ENCODE peak calls at places on chromosomes 12 and 14, in four cellular contexts. C, F, Q and K are unnamed samples.

GRCh38 chr14:78519863-78520262 is 349.7 kb downstream of the NRXN3 start:
- DNase-seq in C (no peak), F (peak; percentile 4), Q (no peak), K (peak; percentile 85)

GRCh38 chr12:113440336-113440735 is 18.2 kb downstream of the SDSL start:
- DNase-seq in C (no peak), F (no peak), Q (no peak), K (no peak)

GRCh38 chr14:102759416-102759815 is 17.8 kb upstream of the TRAF3 start:
- DNase-seq in C (no peak), F (no peak), Q (no peak), K (no peak)

GRCh38 chr12:6963741-6964446 is 6.6 kb downstream of the PHB2 start:
- DNase-seq in C (peak; percentile 24), F (no peak), Q (no peak), K (no peak)

GRCh38 chr14:105526781-105527380 is 498 bp downstream of the TMEM121 start:
- DNase-seq in C (peak; percentile 73), F (no peak), Q (no peak), K (no peak)

GRCh38 chr14:100134591-100134990 is 24.9 kb downstream of the DEGS2 start:
- DNase-seq in C (no peak), F (no peak), Q (no peak), K (no peak)

GRCh38 chr12:96387981-96388380 is 12.3 kb downstream of the CDK17 start:
- DNase-seq in C (no peak), F (no peak), Q (no peak), K (no peak)

GRCh38 chr14:96261053-96261452 is 5.0 kb downstream of the BDKRB1 start:
- DNase-seq in C (no peak), F (no peak), Q (no peak), K (no peak)

GRCh38 chr12:127987199-127987901 is 279.6 kb upstream of the TMEM132C start:
- DNase-seq in C (no peak), F (no peak), Q (no peak), K (no peak)

GRCh38 chr12:25348290-25348689 is 97.6 kb upstream of the KRAS start:
- DNase-seq in C (peak; percentile 69), F (no peak), Q (no peak), K (no peak)

GRCh38 chr12:25347716-25348261 is 97.1 kb upstream of the KRAS start:
- DNase-seq in C (no peak), F (no peak), Q (no peak), K (no peak)

DNA sequence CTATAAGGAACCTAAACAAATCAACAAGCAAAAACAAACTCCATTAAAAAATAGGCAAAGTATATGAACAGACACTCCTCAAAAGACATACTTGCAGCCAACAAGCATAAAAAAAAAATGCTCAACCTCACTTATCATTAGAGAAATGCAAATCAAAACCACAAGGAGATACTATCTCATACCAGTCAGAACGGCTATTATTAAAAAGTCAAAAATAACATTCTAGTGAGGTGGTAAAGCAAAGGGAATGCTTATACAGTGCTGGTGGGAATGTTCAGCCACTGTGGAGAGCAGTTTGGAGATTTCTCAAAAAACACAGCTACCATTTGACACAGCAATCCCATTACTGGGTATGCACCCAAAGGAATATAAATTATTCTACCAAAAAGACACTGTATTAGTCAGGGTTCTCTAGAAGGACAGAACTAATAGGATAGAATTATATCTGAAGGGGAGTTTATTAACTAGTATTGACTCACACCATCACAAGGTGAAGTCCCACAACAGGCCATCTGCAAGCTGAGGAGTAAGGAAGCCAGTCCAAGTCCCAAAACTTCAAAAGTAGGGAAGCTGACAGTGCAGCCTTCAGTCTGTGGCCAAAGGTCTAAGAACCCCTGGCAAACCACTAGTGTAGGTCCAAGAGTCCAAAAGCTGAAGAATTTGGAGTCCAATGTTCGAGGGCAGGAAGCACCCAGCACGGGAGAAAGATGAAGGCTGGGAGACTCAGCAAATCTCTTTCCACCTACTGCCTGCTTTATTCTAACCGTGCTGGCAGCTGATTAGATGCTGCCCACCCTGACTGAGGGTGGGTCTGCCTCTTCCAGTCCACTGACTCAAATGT is 101.6 kb upstream of the KRAS start:
- DNase-seq in C (no peak), F (no peak), Q (peak; percentile 24), K (no peak)
- TF ChIP-seq TCF12 in C (peak; percentile 42), F (no peak), Q (no peak), K (no peak)

DNA sequence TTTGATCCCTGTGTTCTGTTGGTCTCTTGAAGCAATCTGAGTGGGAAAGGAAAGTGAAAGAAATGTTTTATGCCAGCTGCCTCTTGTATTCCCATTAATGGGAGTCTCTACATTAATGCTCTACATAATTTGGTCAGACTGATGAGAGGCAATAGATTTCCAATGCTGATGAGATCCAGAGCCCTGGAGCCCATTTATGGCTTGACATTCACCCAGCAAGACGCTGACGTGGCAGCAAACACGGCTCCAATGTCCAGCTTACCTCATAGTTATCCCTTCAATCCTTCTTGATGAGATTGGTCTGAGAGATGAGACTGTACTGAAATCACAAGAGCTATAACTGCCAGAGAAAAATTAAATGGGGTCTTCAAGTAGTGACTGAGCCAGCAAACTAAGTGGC is 7.1 kb upstream of the MYO1A start:
- DNase-seq in C (no peak), F (no peak), Q (no peak), K (no peak)
- TF ChIP-seq TCF12 in C (no peak), F (no peak), Q (no peak), K (no peak)

GRCh38 chr14:45610303-45610702 is 357.3 kb upstream of the MIS18BP1 start:
- DNase-seq in C (no peak), F (no peak), Q (no peak), K (no peak)
- TF ChIP-seq TCF12 in C (no peak), F (no peak), Q (no peak), K (no peak)

GRCh38 chr14:33756833-33757232 is 194.0 kb downstream of the EGLN3 start:
- DNase-seq in C (no peak), F (no peak), Q (no peak), K (no peak)

GRCh38 chr14:33758545-33758944 is 192.3 kb downstream of the EGLN3 start:
- DNase-seq in C (no peak), F (no peak), Q (no peak), K (no peak)

GRCh38 chr14:33754264-33754663 is 196.6 kb downstream of the EGLN3 start:
- DNase-seq in C (no peak), F (no peak), Q (no peak), K (no peak)

GRCh38 chr14:33755358-33755757 is 195.5 kb downstream of the EGLN3 start:
- DNase-seq in C (no peak), F (no peak), Q (no peak), K (no peak)
- TF ChIP-seq TCF12 in C (no peak), F (no peak), Q (no peak), K (no peak)

GRCh38 chr14:51716610-51717009 is 64.9 kb downstream of the FRMD6 start:
- DNase-seq in C (no peak), F (no peak), Q (no peak), K (no peak)
- TF ChIP-seq TCF12 in C (no peak), F (no peak), Q (no peak), K (no peak)

GRCh38 chr12:124548854-124549378 is 18.5 kb downstream of the NCOR2 start:
- DNase-seq in C (peak; percentile 72), F (no peak), Q (no peak), K (no peak)
- TF ChIP-seq TCF12 in C (no peak), F (no peak), Q (no peak), K (no peak)

DNA sequence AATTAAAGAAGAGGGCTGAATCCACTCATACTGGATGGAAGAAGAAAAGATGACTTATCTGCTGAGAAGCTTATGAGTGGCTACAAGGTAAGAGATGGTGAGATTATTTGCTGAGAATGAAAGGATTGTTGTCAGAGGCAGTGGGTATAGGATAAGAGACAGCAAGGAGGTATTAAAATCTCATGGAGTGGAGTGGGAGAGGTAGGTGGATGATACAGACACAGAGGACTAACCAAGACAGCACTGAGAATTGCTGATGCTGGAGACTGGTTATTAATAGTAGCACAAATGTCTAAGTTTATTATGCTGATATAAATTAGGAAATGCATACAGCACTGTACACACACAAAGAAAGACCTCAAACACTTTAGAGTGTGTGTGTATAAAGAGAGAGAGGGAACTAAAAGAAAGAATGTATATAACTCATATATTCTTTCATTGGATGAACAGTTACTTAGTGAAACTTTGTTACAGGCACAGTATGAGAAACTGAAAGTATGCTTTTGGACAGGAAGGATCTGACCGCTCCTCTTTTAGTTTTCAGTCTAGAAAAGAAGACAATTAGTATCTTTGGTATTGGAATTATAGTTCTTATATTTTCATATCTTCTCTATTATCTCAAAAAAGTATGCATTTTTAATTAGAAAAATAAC is 543.1 kb downstream of the LRFN5 start:
- DNase-seq in C (no peak), F (no peak), Q (no peak), K (no peak)
- TF ChIP-seq TCF12 in C (no peak), F (no peak), Q (no peak), K (no peak)

GRCh38 chr14:68335312-68335711 is 457.6 kb downstream of the ZFP36L1 start:
- DNase-seq in C (no peak), F (no peak), Q (no peak), K (no peak)
- TF ChIP-seq TCF12 in C (no peak), F (no peak), Q (no peak), K (no peak)

DNA sequence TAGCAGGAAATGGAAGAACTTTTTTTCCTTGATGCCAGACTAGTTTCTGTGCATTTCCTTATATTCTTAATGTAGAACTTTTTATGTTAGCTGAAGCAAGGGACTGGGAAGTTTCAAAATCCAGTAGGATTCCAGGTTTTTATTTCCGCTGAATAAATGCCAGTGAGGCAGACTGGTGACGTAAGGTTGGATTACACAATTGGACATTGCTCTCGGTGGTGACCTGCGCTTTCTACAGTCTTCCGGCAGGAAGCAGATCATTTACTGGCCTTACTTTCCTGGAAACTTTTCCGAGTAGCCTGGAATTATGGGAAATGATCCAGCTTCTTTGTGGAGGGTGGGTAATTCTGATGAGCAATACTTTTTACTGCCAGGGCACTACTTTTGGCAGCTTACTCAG is 3.6 kb downstream of the IFT43 start:
- DNase-seq in C (no peak), F (peak; percentile 84), Q (no peak), K (no peak)
- TF ChIP-seq TCF12 in C (no peak), F (no peak), Q (no peak), K (no peak)

DNA sequence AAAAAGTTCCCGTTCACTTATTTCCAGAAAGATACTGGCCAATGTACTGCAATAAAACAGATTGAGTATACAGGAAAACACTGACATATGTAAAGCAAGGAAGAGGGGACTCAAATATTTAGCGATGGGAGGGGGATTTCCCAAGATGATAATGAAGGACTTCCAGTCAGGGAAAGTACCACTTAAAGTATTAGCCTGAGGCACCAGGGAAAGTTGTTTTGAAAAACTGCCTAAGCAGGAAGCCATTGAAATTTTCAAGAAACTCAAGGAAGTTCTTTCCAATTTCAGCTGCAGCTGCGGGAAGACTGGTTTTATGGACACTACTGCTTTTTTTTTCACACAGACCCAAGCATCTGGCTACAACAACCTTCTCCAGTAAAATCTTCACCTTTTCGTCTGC is 1007.5 kb upstream of the NOVA1 start:
- DNase-seq in C (no peak), F (no peak), Q (no peak), K (no peak)
- TF ChIP-seq TCF12 in C (no peak), F (no peak), Q (no peak), K (no peak)